ENCODE peak calls at places on chromosomes 16 and 17, in ten cellular contexts. J is neural progenitor cell; B is activated CD8-positive, alpha-beta T cell treated with anti-CD3 and anti-CD28 coated beads for 36 hours; G is cardiac fibroblast; T is AG04449; F is GM20000; S is psoas muscle; R is fibroblast of lung; H is A549; I is breast epithelium. C is an unnamed sample.

GRCh38 chr17:67126983-67127382 is 82.6 kb downstream of the CACNG1 start:
- DNase-seq in J (no peak), B (no peak), G (no peak), T (no peak), F (no peak), S (no peak), R (no peak), H (no peak), I (no peak), C (no peak)

GRCh38 chr16:28062261-28063046 is 1.1 kb downstream of the GSG1L start:
- DNase-seq in J (no peak), B (no peak), G (no peak), T (no peak), F (no peak), S (no peak), R (no peak), H (no peak), I (no peak), C (no peak)

GRCh38 chr16:17281052-17281451 is 189.7 kb downstream of the XYLT1 start:
- DNase-seq in J (no peak), B (no peak), G (no peak), T (no peak), F (no peak), S (no peak), R (no peak), H (no peak), I (no peak), C (no peak)

GRCh38 chr17:41919840-41920579 is 1.3 kb upstream of the ACLY start:
- DNase-seq in J (no peak), B (no peak), G (peak; percentile 66), T (no peak), F (no peak), S (peak; percentile 44), R (peak; percentile 18), H (no peak), I (no peak), C (no peak)

GRCh38 chr16:84268661-84269060 is 26.0 kb upstream of the WFDC1 start:
- DNase-seq in J (peak; percentile 12), B (no peak), G (no peak), T (no peak), F (no peak), S (no peak), R (no peak), H (no peak), I (no peak), C (no peak)

GRCh38 chr16:56964243-56965148 is 2.7 kb downstream of the CETP start:
- DNase-seq in J (peak; percentile 96), B (peak; percentile 100), G (peak; percentile 85), T (peak; percentile 36), F (peak; percentile 79), S (peak; percentile 87), R (peak; percentile 77), H (peak; percentile 73), I (peak; percentile 78), C (peak; percentile 90)

GRCh38 chr16:10514369-10515055 is 65.9 kb downstream of the EMP2 start:
- DNase-seq in J (peak; percentile 59), B (peak; percentile 66), G (peak; percentile 81), T (peak; percentile 34), F (peak; percentile 69), S (no peak), R (peak; percentile 47), H (peak; percentile 40), I (no peak), C (peak; percentile 62)

GRCh38 chr17:12673788-12674187 is 8.1 kb downstream of the MYOCD start:
- DNase-seq in J (no peak), B (no peak), G (no peak), T (no peak), F (no peak), S (no peak), R (peak; percentile 34), H (no peak), I (no peak), C (no peak)

GRCh38 chr16:15518412-15519351 is 84.3 kb downstream of the BMERB1 start:
- DNase-seq in J (no peak), B (no peak), G (peak; percentile 94), T (no peak), F (no peak), S (peak; percentile 80), R (peak; percentile 90), H (peak; percentile 82), I (no peak), C (no peak)

GRCh38 chr17:75516619-75517276 is 420 bp downstream of the TSEN54 start:
- DNase-seq in J (peak; percentile 82), B (peak; percentile 45), G (peak; percentile 49), T (no peak), F (no peak), S (no peak), R (peak; percentile 10), H (peak; percentile 52), I (no peak), C (no peak)

GRCh38 chr16:57576429-57576870 is 34.0 kb downstream of the ADGRG5 start:
- DNase-seq in J (peak; percentile 86), B (peak; percentile 95), G (peak; percentile 74), T (no peak), F (peak; percentile 74), S (peak; percentile 67), R (peak; percentile 34), H (peak; percentile 78), I (peak; percentile 75), C (peak; percentile 85)

GRCh38 chr17:3710951-3711383 is 12.7 kb upstream of the HASPIN start:
- DNase-seq in J (no peak), B (peak; percentile 89), G (peak; percentile 61), T (no peak), F (peak; percentile 83), S (no peak), R (peak; percentile 73), H (no peak), I (no peak), C (peak; percentile 86)

DNA sequence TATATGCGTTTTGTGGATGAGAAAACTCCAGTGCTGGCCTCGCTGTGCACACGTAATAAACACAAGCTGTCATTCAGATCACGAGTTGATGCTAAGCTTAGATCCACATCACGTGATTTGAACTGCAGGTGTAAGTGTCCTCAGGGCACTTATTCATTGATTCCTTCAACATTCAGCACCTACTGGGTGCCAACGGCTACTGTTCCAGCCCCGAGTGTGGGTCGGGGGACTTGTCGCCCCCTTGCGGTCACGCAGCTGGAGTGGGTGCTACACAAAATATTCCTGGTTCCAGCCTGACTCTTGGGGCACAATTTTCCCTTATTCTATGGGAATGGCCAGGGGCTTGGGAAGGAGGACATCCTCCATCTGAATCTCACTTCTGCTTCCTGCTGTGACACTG is 29.9 kb upstream of the GINS2 start:
- DNase-seq in J (peak; percentile 59), B (no peak), G (no peak), T (no peak), F (peak; percentile 51), S (no peak), R (no peak), H (peak; percentile 70), I (no peak), C (peak; percentile 55)
- TF ChIP-seq CTCF in J (peak; percentile 69), B (no peak), G (peak; percentile 72), T (peak; percentile 46), F (peak; percentile 40), S (peak; percentile 46), R (peak; percentile 40), H (peak; percentile 57), I (no peak), C (peak; percentile 50)

DNA sequence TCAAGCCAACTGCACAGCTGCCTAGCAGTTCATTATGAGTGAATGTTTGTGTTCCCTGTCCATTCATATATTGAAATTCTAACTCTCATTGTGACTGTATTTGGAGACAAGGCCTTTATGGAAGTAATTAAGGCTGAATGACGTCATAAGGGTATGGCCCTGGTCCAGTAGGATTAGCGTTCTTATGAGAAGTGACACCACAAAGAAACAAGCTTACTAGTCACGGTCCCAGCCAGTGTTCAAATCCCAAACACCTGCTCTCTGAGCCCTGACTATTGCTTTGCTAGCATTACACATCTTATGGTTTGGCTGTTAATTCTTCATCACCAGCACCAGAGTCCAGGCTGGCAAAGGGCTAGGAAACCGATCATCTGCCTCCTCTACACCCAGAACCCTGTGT is 2.2 kb downstream of the ZNF668 start:
- DNase-seq in J (peak; percentile 28), B (no peak), G (peak; percentile 58), T (no peak), F (no peak), S (no peak), R (peak; percentile 81), H (no peak), I (no peak), C (no peak)
- TF ChIP-seq CTCF in J (no peak), B (no peak), G (no peak), T (no peak), F (no peak), S (no peak), R (no peak), H (no peak), I (no peak), C (no peak)

GRCh38 chr17:34386343-34386924 is 23.4 kb upstream of the CCL1 start:
- DNase-seq in J (no peak), B (no peak), G (no peak), T (no peak), F (no peak), S (no peak), R (no peak), H (no peak), I (no peak), C (no peak)

GRCh38 chr17:34382586-34383224 is 19.7 kb upstream of the CCL1 start:
- DNase-seq in J (no peak), B (peak; percentile 81), G (peak; percentile 26), T (no peak), F (no peak), S (no peak), R (no peak), H (no peak), I (no peak), C (no peak)

GRCh38 chr17:34384822-34385605 is 22.0 kb upstream of the CCL1 start:
- DNase-seq in J (no peak), B (no peak), G (no peak), T (no peak), F (no peak), S (no peak), R (no peak), H (no peak), I (no peak), C (no peak)

GRCh38 chr17:34384271-34384670 is 21.2 kb upstream of the CCL1 start:
- DNase-seq in J (no peak), B (no peak), G (no peak), T (no peak), F (no peak), S (no peak), R (no peak), H (no peak), I (no peak), C (no peak)

DNA sequence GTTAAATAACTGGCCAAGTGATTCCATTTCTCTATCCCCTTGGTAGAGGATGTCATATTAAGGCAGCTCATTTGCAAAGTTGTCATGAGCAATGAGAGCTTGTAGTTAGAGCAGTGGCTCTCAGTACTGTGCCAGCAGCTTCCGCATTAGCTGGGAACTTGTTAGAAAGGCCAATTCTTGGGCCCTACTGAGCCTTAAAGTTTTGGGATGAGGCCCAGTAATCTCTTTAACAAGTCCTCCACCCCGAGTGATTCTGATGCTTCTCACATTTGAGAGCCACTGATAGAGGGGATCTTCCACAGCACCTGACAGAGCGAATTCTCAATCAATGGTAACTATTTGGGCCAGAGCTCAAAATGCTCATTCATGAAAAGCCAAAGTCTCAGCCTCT is 20.2 kb upstream of the CCL1 start:
- DNase-seq in J (no peak), B (no peak), G (no peak), T (no peak), F (no peak), S (no peak), R (no peak), H (no peak), I (no peak), C (no peak)
- TF ChIP-seq CTCF in J (no peak), B (no peak), G (no peak), T (no peak), F (no peak), S (no peak), R (no peak), H (no peak), I (no peak), C (no peak)

GRCh38 chr16:86072328-86073102 is 173.6 kb downstream of the IRF8 start:
- DNase-seq in J (peak; percentile 78), B (peak; percentile 67), G (peak; percentile 78), T (peak; percentile 4), F (peak; percentile 81), S (peak; percentile 41), R (peak; percentile 61), H (peak; percentile 64), I (no peak), C (peak; percentile 83)
- TF ChIP-seq CTCF in J (peak; percentile 84), B (peak; percentile 81), G (peak; percentile 90), T (peak; percentile 78), F (peak; percentile 71), S (peak; percentile 64), R (peak; percentile 85), H (peak; percentile 85), I (peak; percentile 8), C (peak; percentile 74)

C was measured in GM13976.